ENCODE peak calls at places on chromosomes 13 and 19, in five cellular contexts. C, A, U, Z and L are unnamed samples.

GRCh38 chr19:41870401-41870873 is 6.6 kb upstream of the CD79A start:
- DNase-seq in U (peak), Z (no peak), A (no peak), C (peak), L (no peak)

GRCh38 chr19:48194041-48194871 is 23.8 kb downstream of the ZSWIM9 start:
- DNase-seq in U (no peak), A (peak), Z (no peak), C (no peak), L (no peak)

GRCh38 chr19:24033962-24034342 is 53.0 kb upstream of the ZNF254 start:
- DNase-seq in Z (peak), A (peak), C (peak), U (peak), L (no peak)

GRCh38 chr13:96444676-96445075 is 354.8 kb downstream of the HS6ST3 start:
- DNase-seq in U (no peak), Z (no peak), C (no peak), A (no peak), L (no peak)

GRCh38 chr13:40230833-40231266 is 435.6 kb downstream of the FOXO1 start:
- DNase-seq in Z (no peak), U (no peak), C (peak), A (no peak), L (no peak)

GRCh38 chr19:49200238-49200862 is 42.8 kb downstream of the TRPM4 start:
- DNase-seq in U (no peak), Z (no peak), C (no peak), A (no peak), L (no peak)

GRCh38 chr13:66312312-66313087 is 917.6 kb downstream of the PCDH9 start:
- DNase-seq in U (no peak), A (no peak), Z (no peak), C (peak), L (peak)

GRCh38 chr19:48962029-48962848 is 2.9 kb upstream of the FTL start:
- DNase-seq in A (peak), C (peak), Z (no peak), U (peak), L (peak)

GRCh38 chr19:317710-318508 is 26.7 kb downstream of the MIER2 start:
- DNase-seq in U (no peak), A (peak), Z (no peak), C (no peak), L (no peak)

GRCh38 chr13:30409911-30410704 is 12.2 kb upstream of the UBE2L5 start:
- DNase-seq in Z (no peak), C (peak), A (no peak), U (no peak), L (no peak)

GRCh38 chr13:43316997-43317396 is 293.6 kb downstream of the DNAJC15 start:
- DNase-seq in U (no peak), C (peak), A (no peak), Z (no peak), L (no peak)

GRCh38 chr13:112343591-112343990 is 32.6 kb upstream of the SPACA7 start:
- DNase-seq in Z (no peak), A (peak), C (no peak), U (no peak), L (no peak)

GRCh38 chr13:57582032-57582431 is 49.5 kb upstream of the PCDH17 start:
- DNase-seq in U (no peak), A (no peak), C (no peak), Z (no peak), L (no peak)

GRCh38 chr19:35349614-35350521 is 2.2 kb downstream of the FFAR1 start:
- DNase-seq in U (no peak), Z (no peak), A (peak), C (no peak), L (no peak)

GRCh38 chr19:50261446-50261970 is 58.1 kb downstream of the MYH14 start:
- DNase-seq in U (no peak), C (no peak), Z (no peak), A (no peak), L (no peak)

GRCh38 chr13:35771898-35772297 is 295.4 kb upstream of the MAB21L1 start:
- DNase-seq in C (peak), U (no peak), Z (no peak), A (no peak), L (no peak)

GRCh38 chr13:97856001-97856675 is 97.3 kb upstream of the IPO5 start:
- DNase-seq in U (no peak), C (peak), A (peak), Z (no peak), L (peak)

GRCh38 chr19:33784432-33784831 is 12.2 kb upstream of the KCTD15 start:
- DNase-seq in U (no peak), C (peak), A (no peak), Z (no peak), L (no peak)

GRCh38 chr13:28455580-28456194 is 39.2 kb downstream of the FLT1 start:
- DNase-seq in Z (no peak), U (no peak), A (no peak), C (no peak), L (no peak)

GRCh38 chr19:45952691-45953505 is 20.8 kb downstream of the NOVA2 start:
- DNase-seq in Z (peak), U (peak), A (no peak), C (peak), L (no peak)

GRCh38 chr13:77868717-77869116 is 49.9 kb downstream of the EDNRB start:
- DNase-seq in C (no peak), Z (no peak), U (peak), A (no peak), L (no peak)

GRCh38 chr13:114059946-114060860 is 72.2 kb downstream of the RASA3 start:
- DNase-seq in A (no peak), C (no peak), U (no peak), Z (no peak), L (peak)

GRCh38 chr13:33490461-33491327 is 205.1 kb upstream of the STARD13 start:
- DNase-seq in C (no peak), U (no peak), A (no peak), Z (no peak), L (no peak)

GRCh38 chr13:30290812-30291436 is 16.4 kb downstream of the KATNAL1 start:
- DNase-seq in U (no peak), Z (no peak), A (no peak), C (no peak), L (no peak)

GRCh38 chr13:48457578-48458242 is 44.8 kb upstream of the LPAR6 start:
- DNase-seq in C (no peak), U (no peak), A (peak), Z (no peak), L (no peak)

GRCh38 chr13:24631922-24632321 is 48.3 kb upstream of the ATP12A start:
- DNase-seq in Z (no peak), C (no peak), A (peak), U (no peak), L (no peak)

GRCh38 chr13:28049215-28049614 is 51.2 kb downstream of the FLT3 start:
- DNase-seq in U (no peak), Z (no peak), A (no peak), C (no peak), L (no peak)

GRCh38 chr13:104984296-104984818 is 1551.1 kb downstream of the EFNB2 start:
- DNase-seq in Z (peak), U (peak), A (peak), C (peak), L (peak)

GRCh38 chr19:51490676-51491075 is 10.9 kb downstream of the SIGLEC12 start:
- DNase-seq in C (no peak), U (no peak), A (peak), Z (no peak), L (no peak)

GRCh38 chr19:3210347-3211017 is 14.0 kb upstream of the CELF5 start:
- DNase-seq in A (no peak), Z (peak), C (peak), U (peak), L (no peak)

GRCh38 chr13:76634431-76635191 is 251.6 kb downstream of the KCTD12 start:
- DNase-seq in C (no peak), A (no peak), Z (no peak), U (no peak), L (no peak)

GRCh38 chr19:39544201-39544903 is 4.4 kb upstream of the EID2 start:
- DNase-seq in Z (no peak), C (peak), A (no peak), U (no peak), L (no peak)

GRCh38 chr19:17205237-17206140 is 9.7 kb upstream of the USE1 start:
- DNase-seq in Z (peak), U (peak), C (peak), A (no peak), L (no peak)

GRCh38 chr13:60627071-60627686 is 230.2 kb downstream of the TDRD3 start:
- DNase-seq in Z (no peak), C (peak), U (peak), A (no peak), L (peak)

GRCh38 chr13:93709511-93710244 is 483.1 kb downstream of the GPC6 start:
- DNase-seq in C (peak), Z (no peak), A (no peak), U (no peak), L (no peak)

GRCh38 chr13:50708461-50708860 is 135.0 kb downstream of the DLEU7 start:
- DNase-seq in Z (no peak), A (no peak), C (no peak), U (no peak), L (no peak)